ENCODE peak calls at places on chromosome 17, in six cellular contexts. One of them, this sample, is unnamed.

GRCh38 chr17:33560871-33561270 is 267.8 kb upstream of the ASIC2 start:
- DNase-seq in fibroblast of the conjunctiva: no peak
- DNase-seq in BJ: no peak
- DNase-seq in stimulated activated effector memory CD8-positive, alpha-beta T cell treated with anti-CD3 and anti-CD28 coated beads, Interleukin-12 subunit alpha, Interleukin-12 subunit beta, amount 100 ng/mL, for 72 hours: no peak
- DNase-seq in H7: no peak
- DNase-seq in stimulated activated naive CD8-positive, alpha-beta T cell treated with anti-CD3 and anti-CD28 coated beads, Interleukin-15, Interleukin-2, amounts not matched to agents 100 U/mL and 50 U/mL, for 24 hours: no peak
- DNase-seq in this sample: no peak

GRCh38 chr17:70099884-70100283 is 24.9 kb downstream of the KCNJ16 start:
- DNase-seq in H7: no peak
- DNase-seq in BJ: no peak
- DNase-seq in stimulated activated naive CD8-positive, alpha-beta T cell treated with anti-CD3 and anti-CD28 coated beads, Interleukin-15, Interleukin-2, amounts not matched to agents 100 U/mL and 50 U/mL, for 24 hours: no peak
- DNase-seq in fibroblast of the conjunctiva: no peak
- DNase-seq in stimulated activated effector memory CD8-positive, alpha-beta T cell treated with anti-CD3 and anti-CD28 coated beads, Interleukin-12 subunit alpha, Interleukin-12 subunit beta, amount 100 ng/mL, for 72 hours: no peak
- DNase-seq in this sample: no peak

GRCh38 chr17:12659500-12659899 is 6.2 kb upstream of the MYOCD start:
- DNase-seq in H7: no peak
- DNase-seq in stimulated activated naive CD8-positive, alpha-beta T cell treated with anti-CD3 and anti-CD28 coated beads, Interleukin-15, Interleukin-2, amounts not matched to agents 100 U/mL and 50 U/mL, for 24 hours: no peak
- DNase-seq in stimulated activated effector memory CD8-positive, alpha-beta T cell treated with anti-CD3 and anti-CD28 coated beads, Interleukin-12 subunit alpha, Interleukin-12 subunit beta, amount 100 ng/mL, for 72 hours: no peak
- DNase-seq in fibroblast of the conjunctiva: peak; percentile 17
- DNase-seq in BJ: no peak
- DNase-seq in this sample: no peak

GRCh38 chr17:58333396-58334207 is 5.0 kb upstream of the TSPOAP1 start:
- DNase-seq in stimulated activated effector memory CD8-positive, alpha-beta T cell treated with anti-CD3 and anti-CD28 coated beads, Interleukin-12 subunit alpha, Interleukin-12 subunit beta, amount 100 ng/mL, for 72 hours: peak; percentile 75
- DNase-seq in BJ: no peak
- DNase-seq in fibroblast of the conjunctiva: no peak
- DNase-seq in H7: no peak
- DNase-seq in stimulated activated naive CD8-positive, alpha-beta T cell treated with anti-CD3 and anti-CD28 coated beads, Interleukin-15, Interleukin-2, amounts not matched to agents 100 U/mL and 50 U/mL, for 24 hours: peak; percentile 47
- DNase-seq in this sample: no peak

GRCh38 chr17:6548578-6549330 is 7.6 kb downstream of the PITPNM3 start:
- DNase-seq in stimulated activated naive CD8-positive, alpha-beta T cell treated with anti-CD3 and anti-CD28 coated beads, Interleukin-15, Interleukin-2, amounts not matched to agents 100 U/mL and 50 U/mL, for 24 hours: no peak
- DNase-seq in fibroblast of the conjunctiva: no peak
- DNase-seq in BJ: no peak
- DNase-seq in H7: no peak
- DNase-seq in stimulated activated effector memory CD8-positive, alpha-beta T cell treated with anti-CD3 and anti-CD28 coated beads, Interleukin-12 subunit alpha, Interleukin-12 subunit beta, amount 100 ng/mL, for 72 hours: no peak
- DNase-seq in this sample: no peak

GRCh38 chr17:40322417-40323315 is 13.7 kb downstream of the RARA start:
- DNase-seq in stimulated activated effector memory CD8-positive, alpha-beta T cell treated with anti-CD3 and anti-CD28 coated beads, Interleukin-12 subunit alpha, Interleukin-12 subunit beta, amount 100 ng/mL, for 72 hours: peak; percentile 97
- DNase-seq in BJ: no peak
- DNase-seq in H7: peak; percentile 75
- DNase-seq in fibroblast of the conjunctiva: peak; percentile 77
- DNase-seq in stimulated activated naive CD8-positive, alpha-beta T cell treated with anti-CD3 and anti-CD28 coated beads, Interleukin-15, Interleukin-2, amounts not matched to agents 100 U/mL and 50 U/mL, for 24 hours: peak; percentile 85
- DNase-seq in this sample: peak; percentile 65

GRCh38 chr17:9151091-9151490 is 129.8 kb downstream of the NTN1 start:
- DNase-seq in BJ: no peak
- DNase-seq in fibroblast of the conjunctiva: no peak
- DNase-seq in H7: no peak
- DNase-seq in stimulated activated effector memory CD8-positive, alpha-beta T cell treated with anti-CD3 and anti-CD28 coated beads, Interleukin-12 subunit alpha, Interleukin-12 subunit beta, amount 100 ng/mL, for 72 hours: no peak
- DNase-seq in stimulated activated naive CD8-positive, alpha-beta T cell treated with anti-CD3 and anti-CD28 coated beads, Interleukin-15, Interleukin-2, amounts not matched to agents 100 U/mL and 50 U/mL, for 24 hours: no peak
- DNase-seq in this sample: no peak

GRCh38 chr17:44005865-44006580 is 1.6 kb downstream of the NAGS start:
- DNase-seq in BJ: no peak
- DNase-seq in H7: peak; percentile 93
- DNase-seq in fibroblast of the conjunctiva: no peak
- DNase-seq in stimulated activated naive CD8-positive, alpha-beta T cell treated with anti-CD3 and anti-CD28 coated beads, Interleukin-15, Interleukin-2, amounts not matched to agents 100 U/mL and 50 U/mL, for 24 hours: peak; percentile 40
- DNase-seq in stimulated activated effector memory CD8-positive, alpha-beta T cell treated with anti-CD3 and anti-CD28 coated beads, Interleukin-12 subunit alpha, Interleukin-12 subunit beta, amount 100 ng/mL, for 72 hours: peak; percentile 72
- DNase-seq in this sample: peak; percentile 91

GRCh38 chr17:82019905-82020873 is 2.5 kb downstream of the CENPX start:
- DNase-seq in stimulated activated naive CD8-positive, alpha-beta T cell treated with anti-CD3 and anti-CD28 coated beads, Interleukin-15, Interleukin-2, amounts not matched to agents 100 U/mL and 50 U/mL, for 24 hours: peak; percentile 88
- DNase-seq in BJ: no peak
- DNase-seq in stimulated activated effector memory CD8-positive, alpha-beta T cell treated with anti-CD3 and anti-CD28 coated beads, Interleukin-12 subunit alpha, Interleukin-12 subunit beta, amount 100 ng/mL, for 72 hours: peak; percentile 87
- DNase-seq in fibroblast of the conjunctiva: no peak
- DNase-seq in H7: peak; percentile 96
- DNase-seq in this sample: peak; percentile 92

GRCh38 chr17:38550661-38551060 is 55.1 kb downstream of the SRCIN1 start:
- DNase-seq in fibroblast of the conjunctiva: no peak
- DNase-seq in stimulated activated naive CD8-positive, alpha-beta T cell treated with anti-CD3 and anti-CD28 coated beads, Interleukin-15, Interleukin-2, amounts not matched to agents 100 U/mL and 50 U/mL, for 24 hours: no peak
- DNase-seq in H7: no peak
- DNase-seq in BJ: no peak
- DNase-seq in stimulated activated effector memory CD8-positive, alpha-beta T cell treated with anti-CD3 and anti-CD28 coated beads, Interleukin-12 subunit alpha, Interleukin-12 subunit beta, amount 100 ng/mL, for 72 hours: no peak
- DNase-seq in this sample: no peak

GRCh38 chr17:31224366-31224765 is 72.7 kb downstream of the OMG start:
- DNase-seq in H7: no peak
- DNase-seq in BJ: no peak
- DNase-seq in fibroblast of the conjunctiva: no peak
- DNase-seq in stimulated activated effector memory CD8-positive, alpha-beta T cell treated with anti-CD3 and anti-CD28 coated beads, Interleukin-12 subunit alpha, Interleukin-12 subunit beta, amount 100 ng/mL, for 72 hours: no peak
- DNase-seq in stimulated activated naive CD8-positive, alpha-beta T cell treated with anti-CD3 and anti-CD28 coated beads, Interleukin-15, Interleukin-2, amounts not matched to agents 100 U/mL and 50 U/mL, for 24 hours: no peak
- DNase-seq in this sample: no peak

GRCh38 chr17:74454197-74455024 is 12.0 kb upstream of the CD300A start:
- DNase-seq in BJ: no peak
- DNase-seq in stimulated activated effector memory CD8-positive, alpha-beta T cell treated with anti-CD3 and anti-CD28 coated beads, Interleukin-12 subunit alpha, Interleukin-12 subunit beta, amount 100 ng/mL, for 72 hours: peak; percentile 83
- DNase-seq in H7: peak; percentile 72
- DNase-seq in stimulated activated naive CD8-positive, alpha-beta T cell treated with anti-CD3 and anti-CD28 coated beads, Interleukin-15, Interleukin-2, amounts not matched to agents 100 U/mL and 50 U/mL, for 24 hours: peak; percentile 86
- DNase-seq in fibroblast of the conjunctiva: peak; percentile 52
- DNase-seq in this sample: peak; percentile 55

GRCh38 chr17:64461788-64462187 is 12.9 kb downstream of the MILR1 start:
- DNase-seq in H7: no peak
- DNase-seq in BJ: no peak
- DNase-seq in stimulated activated effector memory CD8-positive, alpha-beta T cell treated with anti-CD3 and anti-CD28 coated beads, Interleukin-12 subunit alpha, Interleukin-12 subunit beta, amount 100 ng/mL, for 72 hours: no peak
- DNase-seq in stimulated activated naive CD8-positive, alpha-beta T cell treated with anti-CD3 and anti-CD28 coated beads, Interleukin-15, Interleukin-2, amounts not matched to agents 100 U/mL and 50 U/mL, for 24 hours: no peak
- DNase-seq in fibroblast of the conjunctiva: no peak
- DNase-seq in this sample: no peak

GRCh38 chr17:68198931-68199836 is 48.7 kb upstream of the AMZ2 start:
- DNase-seq in stimulated activated effector memory CD8-positive, alpha-beta T cell treated with anti-CD3 and anti-CD28 coated beads, Interleukin-12 subunit alpha, Interleukin-12 subunit beta, amount 100 ng/mL, for 72 hours: peak; percentile 80
- DNase-seq in H7: peak; percentile 79
- DNase-seq in stimulated activated naive CD8-positive, alpha-beta T cell treated with anti-CD3 and anti-CD28 coated beads, Interleukin-15, Interleukin-2, amounts not matched to agents 100 U/mL and 50 U/mL, for 24 hours: peak; percentile 54
- DNase-seq in BJ: no peak
- DNase-seq in fibroblast of the conjunctiva: no peak
- DNase-seq in this sample: peak; percentile 74

GRCh38 chr17:59769891-59770290 is 62.4 kb downstream of the VMP1 start:
- DNase-seq in BJ: no peak
- DNase-seq in stimulated activated naive CD8-positive, alpha-beta T cell treated with anti-CD3 and anti-CD28 coated beads, Interleukin-15, Interleukin-2, amounts not matched to agents 100 U/mL and 50 U/mL, for 24 hours: no peak
- DNase-seq in fibroblast of the conjunctiva: no peak
- DNase-seq in stimulated activated effector memory CD8-positive, alpha-beta T cell treated with anti-CD3 and anti-CD28 coated beads, Interleukin-12 subunit alpha, Interleukin-12 subunit beta, amount 100 ng/mL, for 72 hours: no peak
- DNase-seq in H7: no peak
- DNase-seq in this sample: no peak

GRCh38 chr17:47120521-47121095 is 68.5 kb downstream of the CDC27 start:
- DNase-seq in BJ: peak; percentile 28
- DNase-seq in stimulated activated naive CD8-positive, alpha-beta T cell treated with anti-CD3 and anti-CD28 coated beads, Interleukin-15, Interleukin-2, amounts not matched to agents 100 U/mL and 50 U/mL, for 24 hours: no peak
- DNase-seq in stimulated activated effector memory CD8-positive, alpha-beta T cell treated with anti-CD3 and anti-CD28 coated beads, Interleukin-12 subunit alpha, Interleukin-12 subunit beta, amount 100 ng/mL, for 72 hours: no peak
- DNase-seq in H7: no peak
- DNase-seq in fibroblast of the conjunctiva: no peak
- DNase-seq in this sample: no peak

GRCh38 chr17:55706808-55707773 is 15.6 kb downstream of the TMEM100 start:
- DNase-seq in stimulated activated effector memory CD8-positive, alpha-beta T cell treated with anti-CD3 and anti-CD28 coated beads, Interleukin-12 subunit alpha, Interleukin-12 subunit beta, amount 100 ng/mL, for 72 hours: no peak
- DNase-seq in H7: peak; percentile 3
- DNase-seq in BJ: no peak
- DNase-seq in stimulated activated naive CD8-positive, alpha-beta T cell treated with anti-CD3 and anti-CD28 coated beads, Interleukin-15, Interleukin-2, amounts not matched to agents 100 U/mL and 50 U/mL, for 24 hours: no peak
- DNase-seq in fibroblast of the conjunctiva: no peak
- DNase-seq in this sample: peak; percentile 51

GRCh38 chr17:16379654-16380053 is 1.2 kb upstream of the UBB start:
- DNase-seq in BJ: no peak
- DNase-seq in fibroblast of the conjunctiva: no peak
- DNase-seq in H7: no peak
- DNase-seq in stimulated activated naive CD8-positive, alpha-beta T cell treated with anti-CD3 and anti-CD28 coated beads, Interleukin-15, Interleukin-2, amounts not matched to agents 100 U/mL and 50 U/mL, for 24 hours: no peak
- DNase-seq in stimulated activated effector memory CD8-positive, alpha-beta T cell treated with anti-CD3 and anti-CD28 coated beads, Interleukin-12 subunit alpha, Interleukin-12 subunit beta, amount 100 ng/mL, for 72 hours: no peak
- DNase-seq in this sample: no peak

GRCh38 chr17:50534222-50534978 is 1.9 kb downstream of the EPN3 start:
- DNase-seq in H7: peak; percentile 91
- DNase-seq in stimulated activated effector memory CD8-positive, alpha-beta T cell treated with anti-CD3 and anti-CD28 coated beads, Interleukin-12 subunit alpha, Interleukin-12 subunit beta, amount 100 ng/mL, for 72 hours: no peak
- DNase-seq in fibroblast of the conjunctiva: no peak
- DNase-seq in BJ: no peak
- DNase-seq in stimulated activated naive CD8-positive, alpha-beta T cell treated with anti-CD3 and anti-CD28 coated beads, Interleukin-15, Interleukin-2, amounts not matched to agents 100 U/mL and 50 U/mL, for 24 hours: peak; percentile 48
- DNase-seq in this sample: peak; percentile 76

GRCh38 chr17:78121801-78122220 is 6.7 kb downstream of the TMC6 start:
- DNase-seq in stimulated activated effector memory CD8-positive, alpha-beta T cell treated with anti-CD3 and anti-CD28 coated beads, Interleukin-12 subunit alpha, Interleukin-12 subunit beta, amount 100 ng/mL, for 72 hours: no peak
- DNase-seq in H7: peak; percentile 43
- DNase-seq in BJ: no peak
- DNase-seq in stimulated activated naive CD8-positive, alpha-beta T cell treated with anti-CD3 and anti-CD28 coated beads, Interleukin-15, Interleukin-2, amounts not matched to agents 100 U/mL and 50 U/mL, for 24 hours: no peak
- DNase-seq in fibroblast of the conjunctiva: no peak
- DNase-seq in this sample: no peak